ENCODE peak calls at places on chromosomes 11 and 22, in four cellular contexts. One of them, this sample, is unnamed.

GRCh38 chr11:80844110-80844509 is 1403.3 kb upstream of the TENM4 start:
- DNase-seq in OCI-M1: no peak
- DNase-seq in KG1: no peak
- DNase-seq in mesothelial cell of epicardium: no peak
- DNase-seq in this sample: no peak

GRCh38 chr22:17155941-17156340 is 3.1 kb downstream of the HDHD5 start:
- DNase-seq in OCI-M1: no peak
- DNase-seq in mesothelial cell of epicardium: no peak
- DNase-seq in KG1: no peak
- DNase-seq in this sample: no peak

GRCh38 chr22:47384977-47385376 is 622.5 kb downstream of the TBC1D22A start:
- DNase-seq in KG1: no peak
- DNase-seq in mesothelial cell of epicardium: no peak
- DNase-seq in OCI-M1: no peak
- DNase-seq in this sample: no peak

GRCh38 chr11:133134561-133135173 is 397.6 kb downstream of the OPCML start:
- DNase-seq in mesothelial cell of epicardium: peak
- DNase-seq in OCI-M1: peak
- DNase-seq in KG1: peak
- DNase-seq in this sample: peak

GRCh38 chr22:21020802-21021429 is 6.0 kb downstream of the P2RX6 start:
- DNase-seq in KG1: no peak
- DNase-seq in mesothelial cell of epicardium: no peak
- DNase-seq in OCI-M1: peak
- DNase-seq in this sample: no peak

GRCh38 chr11:58285483-58286040 is 17.5 kb upstream of the OR10W1 start:
- DNase-seq in mesothelial cell of epicardium: no peak
- DNase-seq in OCI-M1: no peak
- DNase-seq in KG1: no peak
- DNase-seq in this sample: no peak

GRCh38 chr11:123973816-123974215 is 3.8 kb downstream of the OR10S1 start:
- DNase-seq in OCI-M1: no peak
- DNase-seq in mesothelial cell of epicardium: no peak
- DNase-seq in KG1: no peak
- DNase-seq in this sample: no peak

GRCh38 chr11:85779956-85780640 is 30.8 kb downstream of the SYTL2 start:
- DNase-seq in KG1: no peak
- DNase-seq in mesothelial cell of epicardium: no peak
- DNase-seq in OCI-M1: no peak
- DNase-seq in this sample: no peak

GRCh38 chr22:50034126-50035081 is 21.8 kb upstream of the IL17REL start:
- DNase-seq in mesothelial cell of epicardium: no peak
- DNase-seq in KG1: no peak
- DNase-seq in OCI-M1: no peak
- DNase-seq in this sample: no peak

GRCh38 chr22:43239956-43240355 is 53.0 kb upstream of the TTLL12 start:
- DNase-seq in mesothelial cell of epicardium: no peak
- DNase-seq in KG1: no peak
- DNase-seq in OCI-M1: no peak
- DNase-seq in this sample: no peak

GRCh38 chr11:12220305-12220704 is 109.9 kb downstream of the MICAL2 start:
- DNase-seq in OCI-M1: no peak
- DNase-seq in mesothelial cell of epicardium: no peak
- DNase-seq in KG1: no peak
- DNase-seq in this sample: peak

GRCh38 chr22:41401781-41402648 is 20.3 kb downstream of the TEF start:
- DNase-seq in OCI-M1: no peak
- DNase-seq in mesothelial cell of epicardium: no peak
- DNase-seq in KG1: no peak
- DNase-seq in this sample: peak

GRCh38 chr11:80136991-80137390 is 696.2 kb upstream of the TENM4 start:
- DNase-seq in OCI-M1: peak
- DNase-seq in KG1: no peak
- DNase-seq in mesothelial cell of epicardium: no peak
- DNase-seq in this sample: no peak

GRCh38 chr22:47495102-47495501 is 732.7 kb downstream of the TBC1D22A start:
- DNase-seq in KG1: peak
- DNase-seq in mesothelial cell of epicardium: no peak
- DNase-seq in OCI-M1: no peak
- DNase-seq in this sample: no peak

GRCh38 chr11:120561286-120561685 is 49.7 kb downstream of the GRIK4 start:
- DNase-seq in mesothelial cell of epicardium: no peak
- DNase-seq in OCI-M1: no peak
- DNase-seq in KG1: no peak
- DNase-seq in this sample: no peak

GRCh38 chr11:3224730-3225098 is 6.1 kb upstream of the MRGPRG start:
- DNase-seq in OCI-M1: no peak
- DNase-seq in KG1: no peak
- DNase-seq in mesothelial cell of epicardium: no peak
- DNase-seq in this sample: no peak

GRCh38 chr11:119480375-119481020 is 57.5 kb upstream of the THY1 start:
- DNase-seq in OCI-M1: no peak
- DNase-seq in KG1: no peak
- DNase-seq in mesothelial cell of epicardium: peak
- DNase-seq in this sample: no peak

GRCh38 chr11:134932761-134933160 is 520.7 kb upstream of the B3GAT1 start:
- DNase-seq in OCI-M1: no peak
- DNase-seq in KG1: no peak
- DNase-seq in mesothelial cell of epicardium: no peak
- DNase-seq in this sample: no peak

GRCh38 chr11:116413861-116414260 is 358.9 kb downstream of the BUD13 start:
- DNase-seq in mesothelial cell of epicardium: no peak
- DNase-seq in OCI-M1: no peak
- DNase-seq in KG1: no peak
- DNase-seq in this sample: no peak

GRCh38 chr22:19629331-19629719 is 85.0 kb upstream of the SEPTIN5 start:
- DNase-seq in mesothelial cell of epicardium: peak
- DNase-seq in OCI-M1: no peak
- DNase-seq in KG1: no peak
- DNase-seq in this sample: no peak

GRCh38 chr11:19879309-19880087 is 166.9 kb downstream of the NAV2 start:
- DNase-seq in KG1: no peak
- DNase-seq in OCI-M1: no peak
- DNase-seq in mesothelial cell of epicardium: no peak
- DNase-seq in this sample: no peak

GRCh38 chr11:4185561-4185960 is 91.0 kb downstream of the RRM1 start:
- DNase-seq in mesothelial cell of epicardium: no peak
- DNase-seq in KG1: no peak
- DNase-seq in OCI-M1: no peak
- DNase-seq in this sample: no peak

GRCh38 chr11:122205036-122205435 is 89.0 kb upstream of the BLID start:
- DNase-seq in OCI-M1: no peak
- DNase-seq in KG1: no peak
- DNase-seq in mesothelial cell of epicardium: no peak
- DNase-seq in this sample: no peak

GRCh38 chr22:20965888-20966855 is 883 bp upstream of the AIFM3 start:
- DNase-seq in mesothelial cell of epicardium: no peak
- DNase-seq in KG1: no peak
- DNase-seq in OCI-M1: no peak
- DNase-seq in this sample: no peak

GRCh38 chr22:20567993-20568417 is 60.6 kb downstream of the MED15 start:
- DNase-seq in mesothelial cell of epicardium: no peak
- DNase-seq in KG1: no peak
- DNase-seq in OCI-M1: no peak
- DNase-seq in this sample: no peak

GRCh38 chr22:33605686-33606085 is 314.6 kb downstream of the LARGE1 start:
- DNase-seq in KG1: no peak
- DNase-seq in OCI-M1: no peak
- DNase-seq in mesothelial cell of epicardium: no peak
- DNase-seq in this sample: no peak